ENCODE peak calls at places on chromosomes 2 and 18, in eight cellular contexts. W, C, L, T, G, U, Z and H are unnamed samples.

GRCh38 chr2:96869824-96870630 is at the start of gene SEMA4C:
- DNase-seq in W (peak), C (peak), L (no peak), T (peak), G (no peak), U (no peak), Z (no peak), H (no peak)

GRCh38 chr2:101011152-101011551 is 9.1 kb downstream of the RPL31 start:
- DNase-seq in W (no peak), C (no peak), L (no peak), T (no peak), G (no peak), U (no peak), Z (no peak), H (no peak)

GRCh38 chr2:230203110-230203676 is 16.6 kb downstream of the SP110 start:
- DNase-seq in W (no peak), C (no peak), L (no peak), T (no peak), G (no peak), U (no peak), Z (no peak), H (peak)

GRCh38 chr2:19864369-19864768 is 37.4 kb downstream of the TTC32 start:
- DNase-seq in W (no peak), C (no peak), L (no peak), T (no peak), G (no peak), U (no peak), Z (no peak), H (no peak)

GRCh38 chr2:237723613-237724012 is 75.0 kb upstream of the RBM44 start:
- DNase-seq in W (no peak), C (no peak), L (peak), T (peak), G (no peak), U (no peak), Z (peak), H (no peak)

GRCh38 chr18:45845410-45845809 is 19.9 kb downstream of the SIGLEC15 start:
- DNase-seq in W (no peak), C (no peak), L (no peak), T (no peak), G (no peak), U (no peak), Z (no peak), H (no peak)

GRCh38 chr2:20465716-20466391 is 19.0 kb downstream of the RHOB start:
- DNase-seq in W (no peak), C (no peak), L (no peak), T (no peak), G (no peak), U (no peak), Z (no peak), H (no peak)

GRCh38 chr2:231191896-231192872 is 6.2 kb upstream of the ARMC9 start:
- DNase-seq in W (no peak), C (no peak), L (peak), T (peak), G (peak), U (no peak), Z (peak), H (no peak)

GRCh38 chr2:203873921-203874631 is 6.5 kb downstream of the CTLA4 start:
- DNase-seq in W (no peak), C (no peak), L (no peak), T (no peak), G (no peak), U (no peak), Z (no peak), H (no peak)

GRCh38 chr2:86213699-86214502 is 14.6 kb downstream of the MRPL35 start:
- DNase-seq in W (no peak), C (no peak), L (no peak), T (no peak), G (no peak), U (no peak), Z (no peak), H (no peak)

GRCh38 chr2:237980087-237980486 is 13.3 kb downstream of the UBE2F start:
- DNase-seq in W (no peak), C (no peak), L (no peak), T (no peak), G (no peak), U (no peak), Z (no peak), H (no peak)

GRCh38 chr2:190343500-190344274 is at the start of gene INPP1:
- DNase-seq in W (peak), C (peak), L (peak), T (peak), G (peak), U (no peak), Z (peak), H (no peak)

GRCh38 chr2:234802845-234803171 is 149.0 kb upstream of the SH3BP4 start:
- DNase-seq in W (no peak), C (no peak), L (no peak), T (no peak), G (no peak), U (no peak), Z (no peak), H (no peak)

GRCh38 chr2:231212329-231212845 is 14.0 kb downstream of the ARMC9 start:
- DNase-seq in W (no peak), C (no peak), L (no peak), T (no peak), G (no peak), U (no peak), Z (no peak), H (no peak)

GRCh38 chr18:50573679-50574078 is 13.8 kb downstream of the MAPK4 start:
- DNase-seq in W (no peak), C (no peak), L (no peak), T (peak), G (no peak), U (no peak), Z (no peak), H (no peak)

GRCh38 chr2:237291138-237291792 is 122.7 kb downstream of the COL6A3 start:
- DNase-seq in W (no peak), C (peak), L (peak), T (no peak), G (peak), U (no peak), Z (peak), H (no peak)

GRCh38 chr2:215619989-215620388 is 184.1 kb upstream of the FN1 start:
- DNase-seq in W (no peak), C (no peak), L (peak), T (peak), G (no peak), U (no peak), Z (no peak), H (no peak)

GRCh38 chr18:37385846-37386435 is 179.7 kb downstream of the CELF4 start:
- DNase-seq in W (no peak), C (no peak), L (peak), T (peak), G (no peak), U (no peak), Z (no peak), H (no peak)

GRCh38 chr2:106192752-106193490 is 1.2 kb downstream of the UXS1 start:
- DNase-seq in W (no peak), C (no peak), L (peak), T (peak), G (no peak), U (peak), Z (peak), H (peak)

GRCh38 chr2:53989210-53989862 is 18.5 kb upstream of the PSME4 start:
- DNase-seq in W (no peak), C (no peak), L (no peak), T (no peak), G (no peak), U (no peak), Z (no peak), H (no peak)

GRCh38 chr2:15943914-15944313 is 3.6 kb downstream of the MYCN start:
- DNase-seq in W (no peak), C (no peak), L (no peak), T (no peak), G (no peak), U (no peak), Z (no peak), H (no peak)

GRCh38 chr2:4445821-4446220 is 742.4 kb downstream of the DCDC2C start:
- DNase-seq in W (no peak), C (no peak), L (no peak), T (no peak), G (no peak), U (no peak), Z (no peak), H (no peak)

GRCh38 chr2:42791606-42792005 is 777 bp downstream of the HAAO start:
- DNase-seq in W (no peak), C (no peak), L (no peak), T (no peak), G (no peak), U (no peak), Z (no peak), H (no peak)
- H3K4me3 ChIP-seq in W (no peak), C (peak), L (peak), T (peak), G (peak), U (no peak), Z (peak), H (peak)

DNA sequence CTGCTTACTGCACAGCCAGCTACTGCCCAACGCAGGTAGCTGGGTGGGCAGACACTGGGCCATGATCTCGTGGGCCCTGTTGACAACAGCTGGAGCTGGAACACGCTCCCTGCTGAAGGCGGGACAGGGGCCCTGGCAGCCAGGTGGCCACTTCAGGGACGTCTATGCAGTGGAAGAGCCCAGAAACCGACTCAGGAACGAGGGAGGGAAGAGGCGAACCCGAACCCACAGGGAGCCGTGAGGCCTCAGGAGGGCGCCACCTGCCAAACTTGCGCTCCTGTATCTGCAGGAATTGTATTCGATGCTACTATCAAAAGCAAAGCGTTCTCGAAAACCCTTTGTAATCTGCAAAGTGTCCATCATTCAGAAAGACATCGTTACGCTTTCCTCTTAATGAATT is 198.4 kb downstream of the EIPR1 start:
- DNase-seq in W (no peak), C (no peak), L (no peak), T (peak), G (no peak), U (no peak), Z (no peak), H (no peak)
- TF ChIP-seq CTCF in W (no peak), C (no peak), L (peak), T (peak), G (no peak), U (peak), Z (no peak), H (peak)

GRCh38 chr18:79963658-79964329 is 649 bp upstream of the HSBP1L1 start:
- DNase-seq in W (no peak), C (no peak), L (no peak), T (no peak), G (no peak), U (no peak), Z (no peak), H (no peak)

GRCh38 chr18:79961527-79962291 is 2.7 kb upstream of the HSBP1L1 start:
- DNase-seq in W (no peak), C (no peak), L (peak), T (peak), G (no peak), U (no peak), Z (peak), H (no peak)

GRCh38 chr18:79962311-79962710 is 2.1 kb upstream of the HSBP1L1 start:
- DNase-seq in W (no peak), C (peak), L (peak), T (no peak), G (no peak), U (no peak), Z (no peak), H (no peak)

GRCh38 chr18:79964330-79965118 is at the start of gene HSBP1L1:
- DNase-seq in W (peak), C (peak), L (peak), T (no peak), G (no peak), U (no peak), Z (no peak), H (no peak)

GRCh38 chr18:79962835-79963657 is 1.4 kb upstream of the HSBP1L1 start:
- DNase-seq in W (no peak), C (no peak), L (no peak), T (peak), G (no peak), U (no peak), Z (no peak), H (peak)
- H3K4me3 ChIP-seq in W (no peak), C (no peak), L (no peak), T (no peak), G (no peak), U (no peak), Z (no peak), H (peak)

DNA sequence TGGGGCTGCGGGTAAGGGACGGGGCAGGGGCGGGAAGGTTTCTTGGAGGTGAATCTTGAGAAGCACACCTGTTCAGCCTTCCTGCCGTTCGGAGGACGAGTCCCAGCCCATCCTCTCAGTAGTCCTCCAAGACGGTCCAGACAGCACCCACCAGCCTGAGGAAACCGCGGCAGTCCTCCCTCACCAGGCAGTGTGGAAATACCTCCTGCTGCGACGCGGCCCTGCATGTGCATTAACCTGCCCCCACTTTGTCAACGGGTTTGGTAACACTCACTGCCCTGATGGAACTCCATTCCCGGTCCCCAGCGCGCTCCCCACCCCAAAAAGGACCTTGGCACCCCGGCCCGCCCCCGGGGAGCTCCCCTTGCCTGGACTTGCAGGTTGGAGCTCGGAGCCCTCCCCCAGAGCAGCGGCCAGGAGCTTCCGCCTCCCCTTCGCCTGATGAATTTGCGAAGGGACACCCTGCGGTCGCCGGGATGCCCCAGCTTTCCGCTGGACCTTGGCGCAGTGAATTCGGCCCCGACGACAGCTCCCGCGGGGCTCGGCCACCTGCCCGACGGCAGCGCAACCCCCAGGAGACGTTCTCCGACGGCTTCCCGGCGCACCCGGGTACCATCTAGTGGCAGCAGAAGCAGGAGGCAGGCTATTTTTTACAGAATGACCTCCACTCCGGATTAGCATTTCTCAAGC is 31.5 kb downstream of the ACVR1C start:
- DNase-seq in W (peak), C (no peak), L (no peak), T (peak), G (no peak), U (no peak), Z (no peak), H (no peak)
- TF ChIP-seq CTCF in W (peak), C (peak), L (peak), T (peak), G (no peak), U (peak), Z (peak), H (peak)

DNA sequence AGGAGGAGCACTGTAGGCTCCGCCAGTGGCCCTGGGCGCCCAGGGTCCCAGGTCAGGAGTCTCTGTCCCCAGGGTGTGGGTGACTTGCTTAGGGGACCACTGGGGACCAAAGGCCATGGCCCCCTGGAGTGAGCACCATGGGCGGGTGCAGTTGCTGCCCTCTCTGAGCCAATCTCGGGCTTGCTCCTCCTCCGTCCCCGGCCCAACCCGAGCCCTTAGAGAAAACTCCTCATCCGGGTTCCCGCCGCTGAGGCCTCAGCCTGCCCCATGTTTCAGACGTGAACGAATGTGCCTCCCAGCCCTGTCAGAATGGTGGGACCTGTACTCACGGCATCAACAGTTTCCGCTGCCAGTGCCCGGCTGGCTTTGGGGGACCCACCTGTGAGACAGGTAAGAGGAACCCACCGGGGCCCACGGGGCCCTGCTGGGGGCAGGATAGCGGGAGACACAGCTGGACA is 38.6 kb downstream of the SNED1 start:
- DNase-seq in W (peak), C (no peak), L (no peak), T (no peak), G (no peak), U (no peak), Z (no peak), H (no peak)
- H3K4me3 ChIP-seq in W (peak), C (no peak), L (no peak), T (no peak), G (peak), U (no peak), Z (no peak), H (peak)

GRCh38 chr2:241289597-241289996 is 25.9 kb downstream of the HDLBP start:
- DNase-seq in W (no peak), C (no peak), L (no peak), T (no peak), G (no peak), U (no peak), Z (no peak), H (no peak)
- TF ChIP-seq CTCF in W (no peak), C (no peak), L (no peak), T (peak), G (no peak), U (no peak), Z (no peak), H (peak)

GRCh38 chr2:208183526-208183925 is 6.3 kb downstream of the C2orf80 start:
- DNase-seq in W (no peak), C (no peak), L (no peak), T (no peak), G (no peak), U (no peak), Z (no peak), H (no peak)

GRCh38 chr2:208183937-208184336 is 5.9 kb downstream of the C2orf80 start:
- DNase-seq in W (no peak), C (no peak), L (no peak), T (no peak), G (no peak), U (no peak), Z (no peak), H (no peak)

GRCh38 chr2:208189782-208190181 is at the start of gene C2orf80:
- DNase-seq in W (no peak), C (no peak), L (no peak), T (no peak), G (no peak), U (no peak), Z (no peak), H (no peak)

GRCh38 chr2:208186921-208187320 is 2.9 kb downstream of the C2orf80 start:
- DNase-seq in W (no peak), C (no peak), L (no peak), T (no peak), G (no peak), U (no peak), Z (no peak), H (no peak)

DNA sequence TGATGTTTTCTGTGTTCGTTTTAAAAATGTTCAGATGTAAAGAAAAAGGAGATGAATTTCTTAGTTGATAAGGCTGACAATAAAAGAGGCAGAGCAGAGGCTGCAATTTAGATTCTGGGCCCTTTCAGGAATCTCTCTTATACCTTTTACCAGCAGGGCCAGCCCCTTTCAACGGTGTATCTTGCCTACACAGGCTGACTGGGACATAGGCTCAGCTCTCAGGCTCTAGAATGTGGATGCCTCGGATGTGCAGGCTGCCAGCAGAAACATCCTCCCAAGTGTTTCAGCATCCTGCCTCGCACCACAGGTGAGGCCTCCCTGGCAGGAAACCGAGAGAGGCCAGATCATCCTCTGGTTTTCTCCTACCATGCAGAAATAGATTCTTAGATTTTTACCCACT is 3.4 kb downstream of the C2orf80 start:
- DNase-seq in W (no peak), C (no peak), L (no peak), T (no peak), G (no peak), U (no peak), Z (no peak), H (no peak)
- H3K4me3 ChIP-seq in W (no peak), C (no peak), L (no peak), T (no peak), G (no peak), U (no peak), Z (no peak), H (no peak)

GRCh38 chr18:80244956-80245730 is 2.2 kb downstream of the PARD6G start:
- DNase-seq in W (peak), C (no peak), L (no peak), T (no peak), G (no peak), U (no peak), Z (no peak), H (no peak)
- TF ChIP-seq CTCF in W (no peak), C (no peak), L (no peak), T (no peak), G (no peak), U (no peak), Z (no peak), H (no peak)

GRCh38 chr2:70553584-70554337 is at the start of gene TGFA:
- DNase-seq in W (peak), C (peak), L (peak), T (peak), G (no peak), U (no peak), Z (peak), H (no peak)
- H3K4me3 ChIP-seq in W (peak), C (peak), L (peak), T (peak), G (peak), U (peak), Z (peak), H (peak)

DNA sequence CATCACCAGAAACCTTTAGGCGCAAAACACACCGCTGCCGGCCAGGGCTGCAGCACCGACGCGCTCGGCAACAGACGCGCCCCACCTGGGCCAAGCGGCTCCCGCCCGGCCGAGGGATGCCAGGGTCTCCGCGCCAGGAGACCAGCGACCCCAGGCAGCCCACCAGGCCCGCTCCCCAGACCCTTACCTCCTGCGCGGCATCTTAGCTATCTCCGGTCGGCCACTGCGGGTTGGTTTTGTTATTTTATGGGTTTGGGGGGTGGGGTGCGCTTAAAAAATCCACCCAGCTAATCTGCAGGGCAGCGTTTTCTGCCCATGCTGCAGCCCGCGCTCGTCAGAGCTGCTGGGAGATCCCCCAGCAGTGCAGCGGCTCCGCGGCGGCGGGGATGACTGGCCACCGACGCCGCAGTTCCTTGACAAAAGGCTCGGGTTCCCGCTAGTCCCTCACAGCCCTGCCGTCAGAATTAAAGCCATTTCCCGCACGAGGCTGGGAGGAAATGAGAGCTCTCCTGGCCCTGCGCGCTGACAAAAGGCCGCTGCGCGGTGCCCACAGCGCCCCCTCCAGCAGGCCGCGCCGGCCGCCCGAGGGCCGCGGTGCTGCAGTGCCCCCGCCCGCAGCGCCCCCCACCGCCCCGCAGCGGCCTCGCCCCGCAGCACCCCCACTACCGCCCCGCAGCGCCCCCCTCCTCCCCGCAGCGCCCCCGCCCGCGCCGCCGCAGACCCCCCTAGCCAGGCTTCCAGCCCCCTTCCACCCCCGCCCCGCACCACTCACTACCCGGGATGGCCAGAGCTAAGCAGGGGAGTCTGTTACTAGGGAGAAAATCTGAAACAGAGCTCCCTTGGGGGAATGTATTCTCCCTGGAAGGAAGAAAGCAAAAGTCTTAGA is at the start of gene ADD2:
- DNase-seq in W (peak), C (no peak), L (peak), T (peak), G (no peak), U (no peak), Z (no peak), H (no peak)
- TF ChIP-seq CTCF in W (no peak), C (no peak), L (no peak), T (peak), G (no peak), U (peak), Z (no peak), H (no peak)